ENCODE peak calls at places on chromosomes 4 and X, in nine cellular contexts. V is DMS153; R is amniotic epithelial cell; J is MCF 10A; X is stimulated activated naive CD8-positive, alpha-beta T cell treated with anti-CD3 and anti-CD28 coated beads, Interleukin-15, amount 100 ng/mL, for 72 hours; N is T follicular helper cell; G is AG04450; K is AG08395; Q is AG10803. A is an unnamed sample.

GRCh38 chrX:18890724-18891560 is 93.0 kb downstream of the PHKA2 start:
- DNase-seq in V (no peak), R (no peak), J (no peak), X (no peak), N (no peak), G (no peak), K (no peak), Q (no peak), A (no peak)

GRCh38 chrX:153340111-153340510 is 6.2 kb downstream of the ZNF275 start:
- DNase-seq in V (no peak), R (no peak), J (no peak), X (no peak), N (no peak), G (no peak), K (no peak), Q (no peak), A (no peak)

GRCh38 chr4:152666946-152667345 is 12.9 kb downstream of the TMEM154 start:
- DNase-seq in V (no peak), R (no peak), J (no peak), X (no peak), N (no peak), G (no peak), K (no peak), Q (no peak), A (no peak)

GRCh38 chr4:96598465-96598864 is 758.6 kb downstream of the PDHA2 start:
- DNase-seq in V (no peak), R (peak; percentile 65), J (no peak), X (no peak), N (no peak), G (no peak), K (no peak), Q (no peak), A (no peak)

GRCh38 chr4:53479731-53480525 is 102.5 kb downstream of the FIP1L1 start:
- DNase-seq in V (no peak), R (peak; percentile 20), J (no peak), X (no peak), N (no peak), G (no peak), K (peak; percentile 55), Q (peak; percentile 88), A (no peak)

GRCh38 chrX:37958493-37959211 is 47.7 kb upstream of the SYTL5 start:
- DNase-seq in V (no peak), R (peak; percentile 27), J (no peak), X (no peak), N (no peak), G (no peak), K (peak; percentile 14), Q (peak; percentile 27), A (no peak)

GRCh38 chrX:48918303-48918643 is 551 bp downstream of the PIM2 start:
- DNase-seq in V (no peak), R (no peak), J (no peak), X (no peak), N (no peak), G (no peak), K (no peak), Q (no peak), A (no peak)

GRCh38 chr4:145507636-145508035 is 26.0 kb downstream of the SMAD1 start:
- DNase-seq in V (no peak), R (peak; percentile 69), J (peak; percentile 54), X (no peak), N (no peak), G (no peak), K (no peak), Q (no peak), A (no peak)

GRCh38 chr4:185716008-185716976 is 95.7 kb downstream of the SORBS2 start:
- DNase-seq in V (peak; percentile 70), R (no peak), J (no peak), X (no peak), N (no peak), G (no peak), K (no peak), Q (no peak), A (no peak)

A was measured in activated T-cell treated with anti-CD3 and anti-CD28 coated beads, Interleukin-2, amount 50 U/mL, for 4 hours.